ENCODE peak calls at places on chromosomes 11 and 22, in seven cellular contexts. M, T, P, J, W, G and D are unnamed samples.

GRCh38 chr11:119389611-119390254 is 8.2 kb upstream of the USP2 start:
- DNase-seq in M (no peak), T (peak; percentile 43), P (no peak), J (no peak), W (peak; percentile 77), G (peak; percentile 63), D (no peak)

GRCh38 chr11:117152066-117152465 is 8.0 kb downstream of the PAFAH1B2 start:
- DNase-seq in M (no peak), T (no peak), P (no peak), J (no peak), W (no peak), G (no peak), D (no peak)

GRCh38 chr22:35638408-35638807 is 9.8 kb upstream of the APOL6 start:
- DNase-seq in M (peak; percentile 95), T (no peak), P (peak; percentile 88), J (peak; percentile 24), W (no peak), G (peak; percentile 22), D (peak; percentile 66)

GRCh38 chr11:47348859-47349258 is 3.6 kb downstream of the MYBPC3 start:
- DNase-seq in M (no peak), T (peak; percentile 51), P (no peak), J (no peak), W (peak; percentile 62), G (peak; percentile 74), D (no peak)

GRCh38 chr11:95566151-95566670 is 223.4 kb downstream of the FAM76B start:
- DNase-seq in M (peak; percentile 49), T (no peak), P (no peak), J (no peak), W (no peak), G (no peak), D (no peak)

GRCh38 chr11:27913650-27914049 is 194.3 kb downstream of the KIF18A start:
- DNase-seq in M (no peak), T (peak; percentile 16), P (no peak), J (no peak), W (no peak), G (no peak), D (no peak)

GRCh38 chr11:66409226-66409625 is 11.6 kb upstream of the NPAS4 start:
- DNase-seq in M (no peak), T (no peak), P (no peak), J (no peak), W (no peak), G (peak; percentile 27), D (no peak)

GRCh38 chr11:72235351-72236057 is 8.5 kb downstream of the PHOX2A start:
- DNase-seq in M (no peak), T (no peak), P (no peak), J (no peak), W (peak; percentile 43), G (no peak), D (no peak)

GRCh38 chr11:20565236-20565635 is 34.2 kb upstream of the SLC6A5 start:
- DNase-seq in M (no peak), T (no peak), P (no peak), J (no peak), W (no peak), G (no peak), D (no peak)

DNA sequence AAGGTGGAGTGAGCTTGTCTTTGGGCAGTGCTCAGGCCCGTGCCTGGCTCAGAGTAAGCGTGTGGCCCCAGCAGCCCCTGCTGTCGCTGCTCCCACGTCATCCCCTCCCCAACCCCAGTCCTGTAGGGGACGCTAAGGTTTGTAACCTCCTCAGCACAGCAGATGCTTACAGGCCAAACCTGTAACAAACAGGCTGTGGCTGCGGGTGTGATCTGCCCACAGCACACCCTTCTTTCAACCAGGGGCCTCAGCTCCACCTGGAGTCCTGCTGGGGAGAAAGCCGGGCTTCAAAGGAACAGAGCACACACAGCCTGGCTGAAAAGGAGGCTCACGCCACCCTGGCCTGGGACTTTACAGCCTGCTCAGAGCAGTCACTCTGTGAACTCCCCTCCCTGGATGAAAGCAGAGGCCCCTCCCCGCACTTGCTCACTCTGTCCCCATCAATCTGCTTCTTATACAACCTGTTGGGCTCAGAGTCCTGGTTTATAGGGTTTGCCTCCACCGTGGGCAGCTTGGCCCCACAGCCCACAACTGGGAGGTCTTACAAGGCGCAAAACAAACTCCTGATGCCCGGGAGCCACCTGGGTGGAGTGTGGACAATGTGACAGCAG is 54.3 kb downstream of the SCUBE1 start:
- DNase-seq in M (no peak), T (no peak), P (no peak), J (no peak), W (no peak), G (peak; percentile 30), D (no peak)
- H3K4me3 ChIP-seq in M (peak overlapping the region; percentile 45), T (no peak overlapping the region), P (no peak overlapping the region), J (no peak overlapping the region), W (no peak overlapping the region), G (no peak overlapping the region), D (no peak overlapping the region)

DNA sequence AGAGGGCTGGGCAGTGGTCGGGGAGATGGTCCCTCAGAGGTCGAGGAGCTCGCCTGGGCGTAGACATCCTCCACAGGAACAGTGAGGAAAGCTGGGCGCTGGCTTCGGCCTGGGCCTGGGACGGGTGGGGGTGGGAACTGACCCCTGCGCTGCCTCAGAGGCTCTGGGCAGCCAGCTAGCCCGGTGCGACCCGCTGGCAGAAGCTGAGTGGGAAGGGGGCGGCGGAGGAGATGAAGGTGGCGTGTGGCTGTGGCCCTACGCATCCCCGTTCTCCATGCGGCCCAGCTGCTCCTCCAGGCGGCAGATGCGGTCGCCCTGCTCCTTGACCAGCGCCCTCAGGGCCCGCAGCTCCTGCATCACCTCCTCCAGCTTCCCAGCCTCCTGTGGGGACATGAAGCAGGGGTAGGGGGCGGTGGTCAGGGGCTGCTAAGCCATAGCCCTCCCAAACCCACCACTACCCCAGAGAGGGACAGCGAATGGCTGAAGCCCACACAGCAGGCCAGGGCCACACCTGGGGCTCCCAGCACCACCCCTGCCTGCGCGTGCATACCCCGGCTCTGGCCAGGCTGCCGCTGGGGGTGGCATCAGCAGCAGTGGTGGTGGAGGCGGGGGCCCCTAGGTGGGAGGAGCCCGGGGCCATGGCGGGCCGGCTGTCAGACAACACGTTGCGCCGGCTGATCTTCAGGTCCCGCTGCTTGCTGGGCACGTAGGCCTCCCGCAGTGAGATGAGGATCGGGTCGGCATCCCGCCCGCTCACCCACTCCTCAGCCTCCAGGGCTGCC is 830 bp upstream of the PTPRCAP start:
- DNase-seq in M (no peak), T (peak; percentile 85), P (no peak), J (no peak), W (no peak), G (no peak), D (no peak)
- H3K4me3 ChIP-seq in M (no peak overlapping the region), T (peak overlapping the region; percentile 88), P (no peak overlapping the region), J (no peak overlapping the region), W (no peak overlapping the region), G (no peak overlapping the region), D (no peak overlapping the region)

GRCh38 chr11:68753300-68753699 is 2.0 kb upstream of the TESMIN start:
- DNase-seq in M (no peak), T (no peak), P (no peak), J (no peak), W (no peak), G (no peak), D (no peak)

GRCh38 chr11:68750197-68750987 is 928 bp downstream of the TESMIN start:
- DNase-seq in M (no peak), T (no peak), P (peak; percentile 25), J (no peak), W (no peak), G (peak; percentile 71), D (no peak)

GRCh38 chr11:68750988-68751325 is 363 bp downstream of the TESMIN start:
- DNase-seq in M (no peak), T (no peak), P (no peak), J (no peak), W (peak; percentile 66), G (no peak), D (no peak)

GRCh38 chr11:68749501-68750196 is 1.7 kb downstream of the TESMIN start:
- DNase-seq in M (no peak), T (no peak), P (no peak), J (no peak), W (no peak), G (peak; percentile 56), D (no peak)

GRCh38 chr11:68751331-68751856 is at the start of gene TESMIN:
- DNase-seq in M (peak; percentile 48), T (peak; percentile 88), P (peak; percentile 75), J (peak; percentile 95), W (peak; percentile 97), G (peak; percentile 94), D (no peak)
- H3K4me3 ChIP-seq in M (peak within 1 kb of the TSS; percentile 48), T (peak within 1 kb of the TSS; percentile 21), P (peak within 1 kb of the TSS; percentile 45), J (peak within 1 kb of the TSS; percentile 49), W (peak within 1 kb of the TSS; percentile 67), G (peak within 1 kb of the TSS; percentile 65), D (peak within 1 kb of the TSS; percentile 15)

GRCh38 chr22:20093437-20093836 is 13.4 kb downstream of the DGCR8 start:
- DNase-seq in M (no peak), T (no peak), P (peak; percentile 66), J (no peak), W (no peak), G (no peak), D (no peak)

GRCh38 chr22:20092477-20092854 is 12.4 kb downstream of the DGCR8 start:
- DNase-seq in M (no peak), T (no peak), P (no peak), J (no peak), W (no peak), G (no peak), D (no peak)

GRCh38 chr22:20089977-20090729 is 10.1 kb downstream of the DGCR8 start:
- DNase-seq in M (peak; percentile 52), T (no peak), P (no peak), J (no peak), W (no peak), G (no peak), D (peak; percentile 16)

GRCh38 chr22:20090730-20091240 is 10.7 kb downstream of the DGCR8 start:
- DNase-seq in M (no peak), T (no peak), P (no peak), J (no peak), W (no peak), G (no peak), D (no peak)

DNA sequence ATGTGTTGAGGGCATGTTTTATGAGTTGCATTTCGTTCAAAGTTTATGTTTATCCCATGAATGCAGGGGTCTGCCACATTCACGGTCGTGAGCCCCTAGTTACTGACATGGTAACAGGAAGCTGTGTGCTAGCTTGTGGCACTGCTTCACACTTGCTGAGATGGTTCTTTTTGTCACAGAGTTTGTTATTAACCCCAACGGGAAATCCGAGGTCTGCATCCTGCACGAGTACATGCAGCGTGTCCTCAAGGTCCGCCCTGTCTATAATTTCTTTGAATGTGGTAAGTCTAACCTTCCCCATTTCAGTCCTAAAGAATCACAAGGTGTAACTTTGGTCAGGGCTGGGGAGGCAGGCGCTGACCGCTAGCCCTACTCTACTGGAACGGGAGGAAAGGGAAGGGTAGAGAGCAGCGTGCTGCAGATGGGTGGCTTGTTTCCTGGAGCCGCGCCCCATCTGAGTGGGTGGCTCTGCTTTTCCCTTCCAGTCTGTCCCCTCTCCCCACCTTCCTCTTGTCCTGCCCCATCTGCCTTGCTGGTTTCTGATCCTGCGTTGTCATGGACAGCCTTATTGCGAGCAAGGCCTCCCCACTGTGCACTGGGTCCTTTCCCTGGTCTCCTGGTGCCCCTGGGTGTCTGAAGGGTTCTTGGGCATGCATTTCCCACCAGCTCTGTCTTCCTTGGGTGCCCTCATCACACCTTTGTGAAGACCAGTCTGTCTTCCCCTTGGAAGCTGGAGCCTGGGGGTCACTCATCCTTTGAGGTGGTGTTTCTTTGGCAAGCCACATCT is 11.8 kb downstream of the DGCR8 start:
- DNase-seq in M (no peak), T (no peak), P (no peak), J (no peak), W (no peak), G (no peak), D (no peak)
- H3K4me3 ChIP-seq in M (no peak overlapping the region), T (no peak overlapping the region), P (no peak overlapping the region), J (no peak overlapping the region), W (no peak overlapping the region), G (no peak overlapping the region), D (no peak overlapping the region)